ENCODE peak calls at places on chromosomes 5 and 9, in five cellular contexts. One of them, this sample, is unnamed.

GRCh38 chr5:109718632-109719031 is 28.9 kb downstream of the MAN2A1 start:
- DNase-seq in GM23338: no peak
- DNase-seq in CD8-positive, alpha-beta T cell: no peak
- DNase-seq in epithelial cell of esophagus: peak; percentile 43
- DNase-seq in stomach: no peak
- DNase-seq in this sample: no peak

GRCh38 chr5:177339107-177339638 is 12.3 kb downstream of the LMAN2 start:
- DNase-seq in GM23338: no peak
- DNase-seq in stomach: no peak
- DNase-seq in CD8-positive, alpha-beta T cell: no peak
- DNase-seq in epithelial cell of esophagus: peak; percentile 21
- DNase-seq in this sample: no peak

GRCh38 chr5:125274938-125275759 is 528.7 kb upstream of the ZNF608 start:
- DNase-seq in stomach: no peak
- DNase-seq in epithelial cell of esophagus: no peak
- DNase-seq in GM23338: no peak
- DNase-seq in CD8-positive, alpha-beta T cell: no peak
- DNase-seq in this sample: no peak

GRCh38 chr9:109317979-109318671 is 2.7 kb downstream of the EPB41L4B start:
- DNase-seq in CD8-positive, alpha-beta T cell: no peak
- DNase-seq in stomach: no peak
- DNase-seq in epithelial cell of esophagus: peak; percentile 94
- DNase-seq in GM23338: peak; percentile 93
- DNase-seq in this sample: no peak

GRCh38 chr9:70043285-70043684 is 363 bp upstream of the MAMDC2 start:
- DNase-seq in stomach: no peak
- DNase-seq in GM23338: peak; percentile 90
- DNase-seq in epithelial cell of esophagus: no peak
- DNase-seq in CD8-positive, alpha-beta T cell: no peak
- DNase-seq in this sample: no peak

GRCh38 chr5:177142029-177142681 is 8.6 kb downstream of the NSD1 start:
- DNase-seq in GM23338: no peak
- DNase-seq in CD8-positive, alpha-beta T cell: no peak
- DNase-seq in stomach: no peak
- DNase-seq in epithelial cell of esophagus: no peak
- DNase-seq in this sample: no peak

GRCh38 chr9:15512204-15512603 is 1.4 kb upstream of the PSIP1 start:
- DNase-seq in stomach: no peak
- DNase-seq in epithelial cell of esophagus: no peak
- DNase-seq in CD8-positive, alpha-beta T cell: no peak
- DNase-seq in GM23338: peak; percentile 13
- DNase-seq in this sample: peak; percentile 37

GRCh38 chr5:95850391-95850894 is 27.9 kb upstream of the GLRX start:
- DNase-seq in GM23338: no peak
- DNase-seq in epithelial cell of esophagus: no peak
- DNase-seq in stomach: no peak
- DNase-seq in CD8-positive, alpha-beta T cell: no peak
- DNase-seq in this sample: no peak

GRCh38 chr9:109254317-109254716 is 66.5 kb downstream of the EPB41L4B start:
- DNase-seq in stomach: no peak
- DNase-seq in epithelial cell of esophagus: peak; percentile 63
- DNase-seq in GM23338: no peak
- DNase-seq in CD8-positive, alpha-beta T cell: no peak
- DNase-seq in this sample: no peak

GRCh38 chr5:135386096-135386495 is 12.9 kb downstream of the MACROH2A1 start:
- DNase-seq in CD8-positive, alpha-beta T cell: no peak
- DNase-seq in epithelial cell of esophagus: peak; percentile 93
- DNase-seq in GM23338: no peak
- DNase-seq in stomach: no peak
- DNase-seq in this sample: no peak

GRCh38 chr5:133831506-133832224 is 136.8 kb downstream of the C5orf15 start:
- DNase-seq in GM23338: no peak
- DNase-seq in stomach: no peak
- DNase-seq in epithelial cell of esophagus: peak; percentile 79
- DNase-seq in CD8-positive, alpha-beta T cell: no peak
- DNase-seq in this sample: no peak

GRCh38 chr5:2755811-2756210 is 4.3 kb upstream of the IRX2 start:
- DNase-seq in GM23338: no peak
- DNase-seq in stomach: no peak
- DNase-seq in epithelial cell of esophagus: peak; percentile 37
- DNase-seq in CD8-positive, alpha-beta T cell: no peak
- DNase-seq in this sample: no peak

GRCh38 chr9:98108540-98109031 is 10.4 kb downstream of the TRIM14 start:
- DNase-seq in epithelial cell of esophagus: no peak
- DNase-seq in stomach: no peak
- DNase-seq in CD8-positive, alpha-beta T cell: peak; percentile 35
- DNase-seq in GM23338: no peak
- DNase-seq in this sample: peak; percentile 83

GRCh38 chr9:133121200-133122166 is at the start of gene RALGDS:
- DNase-seq in stomach: peak; percentile 93
- DNase-seq in CD8-positive, alpha-beta T cell: peak; percentile 94
- DNase-seq in GM23338: peak; percentile 94
- DNase-seq in epithelial cell of esophagus: peak; percentile 92
- DNase-seq in this sample: peak; percentile 93

GRCh38 chr5:178640331-178641045 is 13.6 kb upstream of the CLK4 start:
- DNase-seq in stomach: no peak
- DNase-seq in epithelial cell of esophagus: peak; percentile 21
- DNase-seq in CD8-positive, alpha-beta T cell: no peak
- DNase-seq in GM23338: no peak
- DNase-seq in this sample: no peak

GRCh38 chr5:180209137-180209581 is at the start of gene RASGEF1C:
- DNase-seq in stomach: peak; percentile 71
- DNase-seq in epithelial cell of esophagus: peak; percentile 72
- DNase-seq in CD8-positive, alpha-beta T cell: peak; percentile 66
- DNase-seq in GM23338: peak; percentile 85
- DNase-seq in this sample: peak; percentile 49

GRCh38 chr5:102453716-102454115 is 45.1 kb downstream of the SLCO6A1 start:
- DNase-seq in CD8-positive, alpha-beta T cell: no peak
- DNase-seq in GM23338: no peak
- DNase-seq in epithelial cell of esophagus: no peak
- DNase-seq in stomach: no peak
- DNase-seq in this sample: peak; percentile 54

GRCh38 chr9:100445161-100445902 is 18.4 kb downstream of the MSANTD3 start:
- DNase-seq in CD8-positive, alpha-beta T cell: no peak
- DNase-seq in GM23338: no peak
- DNase-seq in epithelial cell of esophagus: no peak
- DNase-seq in stomach: no peak
- DNase-seq in this sample: no peak

GRCh38 chr9:5586391-5586802 is 42.5 kb upstream of the RIC1 start:
- DNase-seq in epithelial cell of esophagus: peak; percentile 39
- DNase-seq in GM23338: no peak
- DNase-seq in CD8-positive, alpha-beta T cell: no peak
- DNase-seq in stomach: no peak
- DNase-seq in this sample: peak; percentile 90

GRCh38 chr5:103021310-103021709 is 98.6 kb downstream of the GIN1 start:
- DNase-seq in GM23338: no peak
- DNase-seq in epithelial cell of esophagus: no peak
- DNase-seq in CD8-positive, alpha-beta T cell: no peak
- DNase-seq in stomach: no peak
- DNase-seq in this sample: peak; percentile 46

GRCh38 chr5:35803221-35803651 is 53.5 kb upstream of the IL7R start:
- DNase-seq in epithelial cell of esophagus: no peak
- DNase-seq in GM23338: peak; percentile 77
- DNase-seq in stomach: no peak
- DNase-seq in CD8-positive, alpha-beta T cell: no peak
- DNase-seq in this sample: peak; percentile 42

GRCh38 chr9:100098241-100098886 is 436 bp downstream of the ERP44 start:
- DNase-seq in CD8-positive, alpha-beta T cell: no peak
- DNase-seq in epithelial cell of esophagus: peak; percentile 92
- DNase-seq in GM23338: peak; percentile 91
- DNase-seq in stomach: peak; percentile 83
- DNase-seq in this sample: peak; percentile 72

GRCh38 chr5:32225445-32225844 is 51.3 kb upstream of the GOLPH3 start:
- DNase-seq in GM23338: no peak
- DNase-seq in epithelial cell of esophagus: no peak
- DNase-seq in stomach: no peak
- DNase-seq in CD8-positive, alpha-beta T cell: no peak
- DNase-seq in this sample: no peak

GRCh38 chr5:15525679-15526275 is 25.8 kb downstream of the FBXL7 start:
- DNase-seq in stomach: no peak
- DNase-seq in epithelial cell of esophagus: peak; percentile 28
- DNase-seq in CD8-positive, alpha-beta T cell: no peak
- DNase-seq in GM23338: no peak
- DNase-seq in this sample: no peak

GRCh38 chr5:69512740-69513260 is 20.2 kb downstream of the OCLN start:
- DNase-seq in epithelial cell of esophagus: peak; percentile 78
- DNase-seq in CD8-positive, alpha-beta T cell: no peak
- DNase-seq in stomach: no peak
- DNase-seq in GM23338: no peak
- DNase-seq in this sample: no peak

GRCh38 chr9:69379250-69379982 is 54.4 kb downstream of the ENTREP1 start:
- DNase-seq in CD8-positive, alpha-beta T cell: no peak
- DNase-seq in epithelial cell of esophagus: peak; percentile 77
- DNase-seq in stomach: no peak
- DNase-seq in GM23338: no peak
- DNase-seq in this sample: no peak

GRCh38 chr9:88651682-88652633 is 117.0 kb downstream of the NXNL2 start:
- DNase-seq in CD8-positive, alpha-beta T cell: no peak
- DNase-seq in epithelial cell of esophagus: peak; percentile 94
- DNase-seq in GM23338: no peak
- DNase-seq in stomach: peak; percentile 51
- DNase-seq in this sample: no peak

GRCh38 chr5:4199461-4199860 is 603.8 kb downstream of the IRX1 start:
- DNase-seq in epithelial cell of esophagus: no peak
- DNase-seq in GM23338: peak; percentile 34
- DNase-seq in stomach: no peak
- DNase-seq in CD8-positive, alpha-beta T cell: no peak
- DNase-seq in this sample: no peak

GRCh38 chr5:111225926-111226325 is 1.7 kb downstream of the CAMK4 start:
- DNase-seq in GM23338: no peak
- DNase-seq in epithelial cell of esophagus: no peak
- DNase-seq in stomach: no peak
- DNase-seq in CD8-positive, alpha-beta T cell: no peak
- DNase-seq in this sample: peak; percentile 60

GRCh38 chr5:111223086-111223789 is 946 bp upstream of the CAMK4 start:
- DNase-seq in GM23338: no peak
- DNase-seq in CD8-positive, alpha-beta T cell: peak; percentile 27
- DNase-seq in stomach: no peak
- DNase-seq in epithelial cell of esophagus: peak; percentile 53
- DNase-seq in this sample: no peak

GRCh38 chr5:111223790-111224560 is at the start of gene CAMK4:
- DNase-seq in GM23338: peak; percentile 85
- DNase-seq in epithelial cell of esophagus: peak; percentile 55
- DNase-seq in stomach: peak; percentile 46
- DNase-seq in CD8-positive, alpha-beta T cell: peak; percentile 84
- DNase-seq in this sample: peak; percentile 92

GRCh38 chr5:111226556-111226955 is 2.4 kb downstream of the CAMK4 start:
- DNase-seq in CD8-positive, alpha-beta T cell: no peak
- DNase-seq in GM23338: no peak
- DNase-seq in epithelial cell of esophagus: no peak
- DNase-seq in stomach: no peak
- DNase-seq in this sample: no peak

GRCh38 chr5:111224561-111224989 is 391 bp downstream of the CAMK4 start:
- DNase-seq in CD8-positive, alpha-beta T cell: no peak
- DNase-seq in stomach: no peak
- DNase-seq in epithelial cell of esophagus: no peak
- DNase-seq in GM23338: no peak
- DNase-seq in this sample: no peak
- H3K4me3 ChIP-seq in CD8-positive, alpha-beta T cell: peak overlapping the region; percentile 90
- H3K4me3 ChIP-seq in stomach: peak overlapping the region; percentile 55
- H3K4me3 ChIP-seq in epithelial cell of esophagus: peak overlapping the region; percentile 43
- H3K4me3 ChIP-seq in GM23338: peak overlapping the region; percentile 89
- H3K4me3 ChIP-seq in this sample: peak overlapping the region; percentile 91

GRCh38 chr5:158378931-158379330 is 520.0 kb upstream of the CLINT1 start:
- DNase-seq in CD8-positive, alpha-beta T cell: no peak
- DNase-seq in GM23338: no peak
- DNase-seq in epithelial cell of esophagus: no peak
- DNase-seq in stomach: no peak
- DNase-seq in this sample: no peak

GRCh38 chr5:158375531-158375930 is 516.6 kb upstream of the CLINT1 start:
- DNase-seq in GM23338: no peak
- DNase-seq in CD8-positive, alpha-beta T cell: no peak
- DNase-seq in stomach: no peak
- DNase-seq in epithelial cell of esophagus: peak; percentile 32
- DNase-seq in this sample: no peak

GRCh38 chr5:158376679-158377078 is 517.7 kb upstream of the CLINT1 start:
- DNase-seq in GM23338: no peak
- DNase-seq in stomach: no peak
- DNase-seq in epithelial cell of esophagus: no peak
- DNase-seq in CD8-positive, alpha-beta T cell: no peak
- DNase-seq in this sample: no peak

GRCh38 chr5:158373623-158374375 is 514.9 kb upstream of the CLINT1 start:
- DNase-seq in stomach: no peak
- DNase-seq in epithelial cell of esophagus: no peak
- DNase-seq in CD8-positive, alpha-beta T cell: no peak
- DNase-seq in GM23338: no peak
- DNase-seq in this sample: no peak
- TF ChIP-seq CTCF in stomach: no peak
- TF ChIP-seq CTCF in epithelial cell of esophagus: no peak
- TF ChIP-seq CTCF in CD8-positive, alpha-beta T cell: no peak
- TF ChIP-seq CTCF in GM23338: no peak
- TF ChIP-seq CTCF in this sample: no peak

GRCh38 chr5:115262066-115262404 is 642 bp downstream of the PGGT1B start:
- DNase-seq in GM23338: peak; percentile 34
- DNase-seq in CD8-positive, alpha-beta T cell: no peak
- DNase-seq in epithelial cell of esophagus: peak; percentile 45
- DNase-seq in stomach: no peak
- DNase-seq in this sample: peak; percentile 24

GRCh38 chr5:115260248-115260647 is 2.4 kb downstream of the PGGT1B start:
- DNase-seq in stomach: no peak
- DNase-seq in epithelial cell of esophagus: peak; percentile 63
- DNase-seq in GM23338: no peak
- DNase-seq in CD8-positive, alpha-beta T cell: no peak
- DNase-seq in this sample: no peak

GRCh38 chr5:115262405-115263247 is at the start of gene PGGT1B:
- DNase-seq in epithelial cell of esophagus: peak; percentile 63
- DNase-seq in GM23338: peak; percentile 81
- DNase-seq in CD8-positive, alpha-beta T cell: peak; percentile 65
- DNase-seq in stomach: peak; percentile 77
- DNase-seq in this sample: peak; percentile 85

GRCh38 chr5:115258001-115258400 is 4.7 kb downstream of the PGGT1B start:
- DNase-seq in GM23338: no peak
- DNase-seq in epithelial cell of esophagus: peak; percentile 13
- DNase-seq in CD8-positive, alpha-beta T cell: no peak
- DNase-seq in stomach: no peak
- DNase-seq in this sample: no peak
- H3K4me3 ChIP-seq in GM23338: no peak overlapping the region
- H3K4me3 ChIP-seq in epithelial cell of esophagus: no peak overlapping the region
- H3K4me3 ChIP-seq in CD8-positive, alpha-beta T cell: no peak overlapping the region
- H3K4me3 ChIP-seq in stomach: no peak overlapping the region
- H3K4me3 ChIP-seq in this sample: no peak overlapping the region

GRCh38 chr9:123099042-123099441 is 65.6 kb downstream of the GPR21 start:
- DNase-seq in GM23338: no peak
- DNase-seq in stomach: no peak
- DNase-seq in epithelial cell of esophagus: no peak
- DNase-seq in CD8-positive, alpha-beta T cell: no peak
- DNase-seq in this sample: no peak

GRCh38 chr9:123105490-123105889 is 72.0 kb downstream of the GPR21 start:
- DNase-seq in GM23338: no peak
- DNase-seq in CD8-positive, alpha-beta T cell: no peak
- DNase-seq in epithelial cell of esophagus: no peak
- DNase-seq in stomach: no peak
- DNase-seq in this sample: no peak

GRCh38 chr9:123104807-123105206 is 71.3 kb downstream of the GPR21 start:
- DNase-seq in stomach: no peak
- DNase-seq in epithelial cell of esophagus: no peak
- DNase-seq in GM23338: no peak
- DNase-seq in CD8-positive, alpha-beta T cell: no peak
- DNase-seq in this sample: no peak

GRCh38 chr9:123099548-123099947 is 66.1 kb downstream of the GPR21 start:
- DNase-seq in CD8-positive, alpha-beta T cell: no peak
- DNase-seq in epithelial cell of esophagus: no peak
- DNase-seq in stomach: no peak
- DNase-seq in GM23338: no peak
- DNase-seq in this sample: no peak

GRCh38 chr9:123102380-123103113 is 69.1 kb downstream of the GPR21 start:
- DNase-seq in CD8-positive, alpha-beta T cell: no peak
- DNase-seq in GM23338: peak; percentile 70
- DNase-seq in epithelial cell of esophagus: peak; percentile 65
- DNase-seq in stomach: no peak
- DNase-seq in this sample: no peak
- TF ChIP-seq CTCF in CD8-positive, alpha-beta T cell: no peak
- TF ChIP-seq CTCF in GM23338: no peak
- TF ChIP-seq CTCF in epithelial cell of esophagus: peak; percentile 54
- TF ChIP-seq CTCF in stomach: no peak
- TF ChIP-seq CTCF in this sample: no peak